ENCODE peak calls at places on chromosomes 11 and 22, in ten cellular contexts. W is prostate gland, I is AG04449, S is cardiac muscle cell, B is neural progenitor cell, F is fibroblast of mammary gland, Z is MM.1S, M is foreskin fibroblast, U is Caco-2, O is A549. T is an unnamed sample.

GRCh38 chr11:95338430-95338991 is 107.5 kb upstream of the SESN3 start:
- DNase-seq in U (no peak), M (peak), B (no peak), W (peak), F (peak), Z (no peak), I (no peak), S (peak), O (no peak), T (peak)

GRCh38 chr11:11525283-11525682 is 96.5 kb downstream of the GALNT18 start:
- DNase-seq in F (no peak), W (no peak), I (no peak), S (no peak), B (no peak), U (no peak), Z (no peak), O (no peak), M (no peak), T (no peak)

GRCh38 chr11:128512478-128513127 is 74.8 kb downstream of the ETS1 start:
- DNase-seq in M (no peak), U (no peak), F (peak), Z (no peak), B (no peak), S (no peak), O (no peak), W (no peak), I (no peak), T (no peak)

GRCh38 chr11:13776134-13776815 is 107.8 kb downstream of the FAR1 start:
- DNase-seq in S (no peak), I (no peak), F (no peak), M (peak), O (no peak), U (peak), B (peak), Z (peak), W (no peak), T (no peak)

GRCh38 chr22:20918663-20919220 is 1.5 kb downstream of the CRKL start:
- DNase-seq in B (peak), F (no peak), U (no peak), O (peak), Z (no peak), I (no peak), S (peak), W (no peak), M (peak), T (no peak)

GRCh38 chr11:114821626-114822025 is 143.3 kb downstream of the NXPE2 start:
- DNase-seq in U (no peak), W (no peak), S (no peak), I (no peak), Z (peak), F (peak), M (no peak), B (no peak), O (no peak), T (no peak)

GRCh38 chr11:8207080-8208000 is 38.5 kb upstream of the RIC3 start:
- DNase-seq in I (no peak), B (no peak), U (no peak), M (peak), W (no peak), S (no peak), O (no peak), F (peak), Z (no peak), T (no peak)

GRCh38 chr11:131666617-131667016 is 296.2 kb downstream of the NTM start:
- DNase-seq in B (no peak), S (no peak), O (no peak), Z (no peak), U (no peak), M (peak), W (no peak), I (peak), F (peak), T (no peak)

GRCh38 chr11:62665075-62665629 is at the start of the genes C11orf98 and CSKMT:
- DNase-seq in O (peak), U (peak), B (peak), S (peak), M (peak), W (peak), Z (peak), F (peak), I (no peak), T (no peak)

GRCh38 chr11:15073361-15074205 is at the start of gene CALCB:
- DNase-seq in I (no peak), F (peak), S (peak), B (peak), W (no peak), Z (no peak), M (peak), O (no peak), U (peak), T (peak)

GRCh38 chr22:49411236-49411635 is 416.4 kb downstream of the BRD1 start:
- DNase-seq in W (no peak), F (no peak), S (no peak), M (no peak), Z (no peak), O (no peak), I (no peak), B (no peak), U (no peak), T (no peak)

DNA sequence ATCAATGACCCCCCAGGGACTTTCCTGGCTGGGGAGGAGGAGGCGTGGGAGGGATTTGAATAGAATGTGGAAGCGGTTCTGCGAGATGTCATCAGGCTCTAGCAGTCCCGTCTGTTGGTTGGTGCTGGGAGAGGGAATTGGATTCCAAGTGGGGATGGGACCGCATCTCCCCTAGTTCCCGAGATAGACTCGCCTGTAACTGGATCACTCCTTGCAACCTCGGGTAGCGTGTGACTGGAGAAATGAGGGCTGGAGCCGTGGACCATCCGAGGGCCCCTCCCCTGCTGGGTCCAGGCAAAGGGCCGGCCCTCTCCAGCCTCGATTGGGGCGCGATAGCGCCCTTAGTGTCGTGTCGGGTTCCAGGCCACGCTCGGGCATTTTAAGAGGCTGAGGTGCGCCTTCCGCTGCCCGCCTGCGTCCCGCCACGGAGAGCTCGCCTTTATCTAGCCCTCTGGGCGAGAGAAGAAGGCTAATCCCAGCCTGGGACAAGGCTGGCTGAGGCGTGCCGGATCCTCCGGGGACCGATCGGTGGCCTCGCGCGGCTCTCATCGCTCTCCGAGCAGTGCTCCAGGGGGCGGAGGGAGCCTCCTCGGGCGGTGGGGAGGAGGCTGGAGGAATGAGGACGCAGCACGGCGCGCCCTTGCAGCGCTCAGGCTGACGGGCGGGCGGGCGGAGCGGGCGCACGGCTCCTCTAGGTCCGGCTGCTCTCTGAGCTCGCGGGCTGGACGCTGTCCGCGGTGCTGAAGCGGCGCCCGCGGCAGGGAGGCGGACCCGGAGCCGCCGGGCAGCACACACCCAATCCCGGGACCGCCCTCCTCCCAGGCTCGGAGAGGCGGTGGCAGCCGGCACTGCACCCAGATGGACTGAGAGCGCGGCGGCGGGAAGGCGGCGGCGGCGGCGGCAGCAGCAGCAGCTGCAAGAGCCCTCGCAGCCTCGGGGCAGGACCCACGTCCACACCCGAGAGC is 107.8 kb downstream of the OSBP2 start:
- DNase-seq in I (peak), Z (peak), F (peak), W (peak), O (peak), S (peak), U (peak), M (peak), B (peak), T (peak)
- TF ChIP-seq CTCF in I (peak), Z (peak), F (no peak), W (no peak), O (no peak), S (peak), U (peak), M (peak), B (peak), T (no peak)

GRCh38 chr11:125569913-125570621 is 790 bp downstream of the EI24 start:
- DNase-seq in Z (peak), S (no peak), I (no peak), B (peak), U (no peak), F (peak), O (no peak), W (no peak), M (peak), T (no peak)
- H3K4me3 ChIP-seq in Z (peak), S (peak), I (peak), B (peak), U (peak), F (peak), O (peak), W (peak), M (peak), T (peak)

DNA sequence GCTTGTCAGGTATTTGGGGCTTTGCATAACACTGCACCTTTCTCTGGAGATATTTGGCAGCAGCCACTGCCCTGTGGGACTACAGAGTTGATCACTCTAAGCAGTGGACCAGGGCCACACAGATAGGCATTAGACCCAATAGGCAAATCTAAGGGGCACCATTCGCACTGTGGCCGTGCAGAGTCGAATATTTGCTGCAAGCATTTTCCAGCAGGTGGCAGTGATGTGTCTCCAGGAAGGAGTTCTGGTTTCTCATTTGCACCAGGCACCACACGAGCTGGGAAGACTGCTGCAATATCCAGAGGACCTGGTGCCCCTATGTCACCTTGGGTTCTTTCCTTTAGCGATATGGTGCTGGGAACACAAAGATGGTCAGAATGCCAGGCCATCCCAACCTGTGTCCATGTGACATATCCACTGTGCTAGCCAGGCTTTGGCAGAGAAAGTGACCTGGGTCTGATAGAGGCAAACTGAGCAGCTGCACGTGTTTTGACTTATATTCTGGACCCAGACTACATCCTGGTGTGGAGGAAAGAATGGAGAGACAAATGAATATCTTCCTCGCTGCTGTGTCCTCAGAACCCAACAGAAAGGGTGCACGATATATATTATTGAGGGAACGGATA is 318.7 kb downstream of the BUD13 start:
- DNase-seq in M (peak), F (peak), B (peak), S (peak), Z (peak), O (peak), U (peak), W (peak), I (no peak), T (no peak)
- TF ChIP-seq CTCF in M (peak), F (peak), B (peak), S (peak), Z (peak), O (peak), U (peak), W (no peak), I (peak), T (peak)

GRCh38 chr22:45402466-45402865 is 10.9 kb downstream of the SMC1B start:
- DNase-seq in F (no peak), I (no peak), S (no peak), B (no peak), O (no peak), M (no peak), U (no peak), W (no peak), Z (no peak), T (peak)
- H3K4me3 ChIP-seq in F (no peak), I (no peak), S (no peak), B (no peak), O (no peak), M (no peak), U (no peak), W (no peak), Z (no peak), T (no peak)

DNA sequence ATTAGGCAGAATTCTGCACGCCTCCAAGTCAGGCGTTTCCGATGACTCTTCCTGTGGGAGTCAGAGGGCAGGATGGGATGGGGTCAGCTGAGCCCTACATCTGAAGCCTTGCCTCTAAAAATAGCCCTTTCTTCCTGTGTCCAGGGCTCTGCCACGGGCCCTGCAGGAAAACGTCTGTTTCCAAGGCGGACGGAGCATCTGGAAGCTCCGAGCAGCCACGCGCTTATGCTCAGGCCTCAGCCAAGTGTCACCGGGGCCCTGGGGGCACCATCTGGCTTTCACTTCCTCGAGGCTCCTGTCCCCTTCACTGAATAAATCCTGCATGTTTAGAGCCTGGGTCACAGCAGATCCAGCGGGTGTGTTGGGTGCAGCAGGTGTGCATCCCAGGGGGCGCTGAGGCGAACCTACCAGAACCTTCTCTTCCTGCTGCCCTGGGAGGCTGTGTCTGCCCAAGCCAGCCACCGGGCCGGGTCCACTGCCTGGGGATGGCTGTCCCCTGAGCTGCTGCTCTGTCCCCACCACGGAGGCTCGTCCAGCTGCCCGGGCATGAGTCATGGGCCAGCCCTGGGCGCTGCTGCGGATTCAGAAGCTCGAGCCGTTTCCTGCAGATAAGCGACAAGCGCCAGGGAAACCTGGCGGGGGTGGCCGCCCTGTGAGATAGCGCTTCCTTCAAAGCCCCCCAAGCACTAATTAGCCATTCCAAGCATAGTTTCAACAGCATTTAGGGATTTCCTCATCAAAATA is 32.0 kb upstream of the LINC01488 start:
- DNase-seq in O (no peak), B (no peak), W (no peak), M (peak), I (no peak), Z (no peak), U (no peak), F (no peak), S (peak), T (no peak)
- TF ChIP-seq CTCF in O (no peak), B (no peak), W (no peak), M (peak), I (no peak), Z (no peak), U (no peak), F (no peak), S (no peak), T (no peak)

DNA sequence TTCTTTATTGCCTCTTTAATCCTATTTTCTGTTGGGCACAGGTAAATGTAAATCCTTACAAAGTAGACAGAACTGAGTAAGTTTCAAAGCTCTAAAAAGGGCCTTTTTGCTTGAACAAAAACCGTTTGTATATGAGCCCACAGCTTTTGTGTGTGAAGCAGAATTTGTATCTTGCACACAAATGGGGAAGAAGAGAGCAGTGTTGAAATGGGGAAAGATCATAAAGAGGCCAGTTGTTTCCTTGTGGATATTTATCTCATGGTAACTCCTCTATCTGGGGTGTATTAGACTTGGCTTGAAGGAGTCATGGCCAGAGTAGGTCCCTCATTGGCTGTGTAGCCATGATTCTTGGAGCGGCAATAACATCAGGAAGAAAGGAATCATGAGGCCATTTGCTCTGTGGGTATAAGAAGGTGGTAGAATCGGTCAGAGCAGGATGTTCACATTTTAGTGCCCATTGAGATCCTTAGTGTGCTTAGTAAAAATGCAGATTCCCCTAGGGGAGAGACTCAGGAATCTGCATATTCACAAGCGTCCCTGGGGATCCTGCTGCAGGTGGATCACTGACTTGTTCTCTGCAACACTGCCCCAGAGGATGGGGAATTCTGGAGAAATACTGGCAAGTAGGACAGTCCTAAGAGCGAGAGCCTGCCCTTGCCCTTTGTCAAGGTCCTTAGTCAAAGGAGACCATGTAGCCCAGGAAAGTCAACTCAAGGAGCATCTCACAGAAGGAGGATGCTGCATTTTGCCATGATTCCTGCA is 126.5 kb downstream of the LDLRAD3 start:
- DNase-seq in O (no peak), Z (no peak), W (no peak), M (no peak), I (no peak), S (no peak), F (no peak), U (no peak), B (no peak), T (no peak)
- H3K4me3 ChIP-seq in O (no peak), Z (no peak), W (no peak), M (no peak), I (no peak), S (no peak), F (no peak), U (no peak), B (no peak), T (no peak)

DNA sequence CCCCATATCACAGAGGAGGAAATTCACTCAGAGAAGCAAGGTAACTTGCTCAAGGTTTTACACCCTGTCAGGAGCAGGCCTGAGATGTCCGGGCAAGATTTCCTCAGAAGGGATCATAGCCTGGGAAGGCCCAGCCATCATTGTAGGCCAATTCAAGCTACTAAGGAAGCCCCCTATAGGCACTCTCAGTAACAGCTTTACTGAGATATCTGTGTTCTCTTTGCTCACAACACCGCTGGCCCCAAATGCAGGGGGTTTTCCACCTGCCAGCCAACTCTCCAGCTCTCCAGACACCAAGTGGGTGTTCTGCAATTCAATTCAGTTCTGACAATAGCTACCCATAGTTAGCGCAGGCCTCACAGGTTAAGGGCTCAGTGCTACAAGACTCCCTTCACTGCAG is 84.0 kb downstream of the SLC36A4 start:
- DNase-seq in W (no peak), U (no peak), B (peak), O (no peak), S (no peak), F (no peak), I (no peak), Z (no peak), M (no peak), T (no peak)
- TF ChIP-seq CTCF in W (no peak), U (no peak), B (peak), O (no peak), S (no peak), F (no peak), I (no peak), Z (no peak), M (no peak), T (no peak)

DNA sequence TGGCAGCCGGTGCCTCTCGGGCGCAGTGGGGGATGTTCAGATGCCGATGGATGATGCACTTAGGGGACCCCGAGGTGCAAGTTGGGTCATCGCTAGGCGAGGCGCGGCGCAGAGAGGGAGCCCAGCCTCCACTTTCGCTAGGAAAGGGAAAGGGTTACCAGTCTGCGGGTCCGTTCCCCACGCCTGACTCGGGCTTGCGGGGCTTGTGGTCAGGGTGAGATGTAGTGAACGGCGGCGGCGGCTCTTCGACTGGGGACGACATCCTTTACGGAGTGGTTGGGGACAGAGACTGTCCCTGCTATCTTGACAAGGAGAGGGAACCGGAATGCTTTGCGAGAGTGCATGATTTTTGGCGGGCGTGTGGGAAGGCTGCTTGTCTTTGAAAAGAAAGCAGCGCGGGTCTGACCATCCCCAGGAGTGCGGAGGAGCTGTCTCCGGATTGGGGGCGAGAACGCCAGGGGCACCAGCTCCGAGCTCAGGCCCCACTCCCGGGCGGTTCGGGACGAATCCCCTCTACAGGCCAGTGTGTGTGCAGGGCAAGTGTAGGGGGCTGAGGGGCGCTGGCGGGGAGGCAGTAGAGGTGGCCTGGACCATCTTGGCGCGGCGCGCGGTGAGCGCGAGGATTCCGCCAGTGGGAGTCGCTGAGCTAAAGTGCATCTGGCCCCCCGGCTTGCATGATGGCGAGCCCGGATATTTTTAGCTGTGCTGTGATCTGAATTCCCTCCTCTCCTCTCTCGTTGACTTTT is 1.1 kb downstream of the FAT3 start:
- DNase-seq in B (peak), M (peak), F (no peak), W (peak), S (peak), I (no peak), Z (no peak), U (no peak), O (no peak), T (no peak)
- H3K4me3 ChIP-seq in B (peak), M (peak), F (no peak), W (peak), S (peak), I (peak), Z (no peak), U (no peak), O (peak), T (no peak)

T was measured in LNCaP clone FGC.